ENCODE peak calls at places on chromosomes 2 and 18, in ten cellular contexts. I is iPS DF 6.9; Y is RWPE1; K is fibroblast of lung; N is dorsolateral prefrontal cortex; C is psoas muscle; M is naive thymus-derived CD4-positive, alpha-beta T cell; H is CD8-positive, alpha-beta memory T cell; L is AG04450; A is A549. U is an unnamed sample.

GRCh38 chr2:192151848-192152247 is 42.9 kb downstream of the TMEFF2 start:
- DNase-seq in I (no peak), N (no peak), Y (no peak), A (no peak), C (no peak), M (no peak), K (peak), H (no peak), L (no peak), U (no peak)

GRCh38 chr2:159209341-159210306 is 76.9 kb downstream of the WDSUB1 start:
- DNase-seq in H (peak), L (no peak), M (peak), C (no peak), A (no peak), Y (no peak), K (no peak), I (no peak), N (no peak), U (no peak)

GRCh38 chr2:240957656-240958365 is 40.6 kb upstream of the SNED1 start:
- DNase-seq in K (no peak), A (no peak), H (no peak), L (no peak), I (no peak), C (peak), M (no peak), N (peak), Y (no peak), U (no peak)

GRCh38 chr2:175808858-175809257 is 193.2 kb downstream of the LNPK start:
- DNase-seq in N (no peak), H (no peak), L (no peak), M (no peak), Y (no peak), I (no peak), K (no peak), C (no peak), A (no peak), U (no peak)

GRCh38 chr2:52918551-52918950 is 849.1 kb upstream of the CHAC2 start:
- DNase-seq in K (peak), L (peak), A (no peak), N (no peak), Y (no peak), H (no peak), I (no peak), M (no peak), C (no peak), U (no peak)

GRCh38 chr2:39642054-39642742 is 23.5 kb upstream of the TMEM178A start:
- DNase-seq in K (peak), H (no peak), A (peak), Y (peak), I (no peak), M (no peak), L (peak), C (no peak), N (peak), U (peak)

GRCh38 chr18:41938445-41938844 is 16.6 kb upstream of the PIK3C3 start:
- DNase-seq in I (no peak), K (peak), A (peak), N (no peak), M (no peak), C (no peak), L (peak), Y (no peak), H (no peak), U (no peak)

GRCh38 chr2:133878326-133878725 is 310.1 kb upstream of the NCKAP5 start:
- DNase-seq in K (no peak), N (no peak), H (no peak), L (no peak), A (no peak), C (no peak), I (no peak), M (no peak), Y (no peak), U (no peak)

GRCh38 chr2:84838434-84839145 is 42.3 kb downstream of the TRABD2A start:
- DNase-seq in I (no peak), M (no peak), Y (no peak), K (peak), H (no peak), N (no peak), C (no peak), L (peak), A (no peak), U (no peak)

GRCh38 chr2:241503776-241504392 is 4.5 kb downstream of the STK25 start:
- DNase-seq in I (no peak), H (no peak), C (no peak), N (no peak), L (no peak), Y (no peak), K (no peak), A (no peak), M (no peak), U (no peak)

GRCh38 chr2:226760412-226761194 is 39.0 kb downstream of the IRS1 start:
- DNase-seq in N (no peak), Y (peak), L (peak), A (no peak), C (no peak), I (no peak), H (no peak), M (no peak), K (peak), U (no peak)

GRCh38 chr2:10285578-10286198 is 17.0 kb upstream of the HPCAL1 start:
- DNase-seq in C (peak), K (peak), N (peak), Y (peak), M (no peak), A (peak), L (no peak), H (no peak), I (no peak), U (peak)

GRCh38 chr2:238127165-238128060 is 11.1 kb upstream of the KLHL30 start:
- DNase-seq in N (no peak), K (peak), M (no peak), Y (no peak), A (peak), I (no peak), H (no peak), L (peak), C (peak), U (no peak)

GRCh38 chr2:224650815-224651439 is 65.2 kb downstream of the CCDC195 start:
- DNase-seq in M (peak), A (peak), H (no peak), I (peak), Y (peak), C (no peak), K (peak), L (peak), N (no peak), U (no peak)

GRCh38 chr2:85171916-85172315 is 38.7 kb downstream of the TCF7L1 start:
- DNase-seq in M (no peak), N (no peak), Y (no peak), C (no peak), A (no peak), I (no peak), L (no peak), K (no peak), H (no peak), U (no peak)

GRCh38 chr2:189803431-189803830 is 19.2 kb downstream of the PMS1 start:
- DNase-seq in C (no peak), L (no peak), I (no peak), N (no peak), H (no peak), K (no peak), Y (no peak), M (no peak), A (no peak), U (no peak)

GRCh38 chr2:237254369-237254861 is 159.5 kb downstream of the COL6A3 start:
- DNase-seq in M (no peak), K (peak), A (no peak), C (no peak), H (no peak), I (no peak), Y (no peak), L (no peak), N (no peak), U (no peak)

GRCh38 chr18:70454705-70455322 is 166.0 kb downstream of the SOCS6 start:
- DNase-seq in K (peak), I (peak), M (peak), C (no peak), A (peak), N (no peak), L (peak), Y (peak), H (no peak), U (no peak)

GRCh38 chr2:170073288-170073687 is 104.7 kb upstream of the MYO3B start:
- DNase-seq in L (peak), A (no peak), N (peak), I (no peak), Y (peak), C (no peak), H (no peak), K (peak), M (no peak), U (peak)

GRCh38 chr18:59308201-59309014 is 10.0 kb downstream of the CPLX4 start:
- DNase-seq in L (peak), C (peak), N (peak), M (peak), K (peak), A (peak), H (peak), I (peak), Y (peak), U (peak)

GRCh38 chr2:85999131-85999831 is 106.4 kb downstream of the POLR1A start:
- DNase-seq in Y (no peak), A (no peak), M (peak), K (no peak), I (no peak), C (no peak), N (no peak), H (no peak), L (no peak), U (no peak)

GRCh38 chr2:3127710-3128109 is 249.9 kb downstream of the EIPR1 start:
- DNase-seq in M (no peak), N (no peak), A (no peak), C (no peak), K (no peak), H (no peak), L (no peak), Y (no peak), I (no peak), U (no peak)

GRCh38 chr2:20294231-20294630 is 56.4 kb downstream of the PUM2 start:
- DNase-seq in K (no peak), I (no peak), H (no peak), L (no peak), A (no peak), C (no peak), M (no peak), N (no peak), Y (no peak), U (no peak)

GRCh38 chr18:24322594-24323136 is 75.0 kb downstream of the OSBPL1A start:
- DNase-seq in I (no peak), A (no peak), Y (no peak), L (no peak), C (no peak), H (no peak), N (no peak), K (peak), M (no peak), U (no peak)

GRCh38 chr2:9408641-9409151 is 14.6 kb downstream of the ITGB1BP1 start:
- DNase-seq in C (no peak), N (peak), L (no peak), H (no peak), A (no peak), I (no peak), K (peak), M (no peak), Y (no peak), U (no peak)

GRCh38 chr18:49645836-49646235 is 84.0 kb downstream of the LIPG start:
- DNase-seq in Y (no peak), M (no peak), K (peak), C (peak), N (no peak), H (no peak), A (no peak), L (no peak), I (no peak), U (no peak)

GRCh38 chr2:65486802-65487201 is 54.4 kb upstream of the SPRED2 start:
- DNase-seq in C (no peak), L (no peak), M (no peak), Y (no peak), A (no peak), H (no peak), I (no peak), K (no peak), N (no peak), U (no peak)

GRCh38 chr2:133756833-133757232 is 188.6 kb upstream of the NCKAP5 start:
- DNase-seq in A (no peak), L (no peak), I (no peak), C (no peak), H (no peak), Y (no peak), N (no peak), M (no peak), K (no peak), U (no peak)

GRCh38 chr2:85584857-85585780 is 888 bp downstream of the VAMP5 start:
- DNase-seq in C (peak), M (no peak), Y (peak), L (no peak), K (peak), N (no peak), H (no peak), I (no peak), A (peak), U (no peak)

GRCh38 chr18:9104244-9104901 is 1.9 kb downstream of the NDUFV2 start:
- DNase-seq in H (no peak), M (no peak), K (no peak), Y (no peak), A (peak), L (no peak), N (no peak), I (no peak), C (no peak), U (no peak)

GRCh38 chr18:9106094-9106493 is 3.6 kb downstream of the NDUFV2 start:
- DNase-seq in M (no peak), H (no peak), L (no peak), C (no peak), A (no peak), K (no peak), Y (no peak), N (no peak), I (no peak), U (no peak)

GRCh38 chr18:9106800-9107574 is 4.5 kb downstream of the NDUFV2 start:
- DNase-seq in N (no peak), L (no peak), I (no peak), C (no peak), K (no peak), M (no peak), Y (no peak), H (no peak), A (no peak), U (no peak)

GRCh38 chr18:9103488-9103887 is 989 bp downstream of the NDUFV2 start:
- DNase-seq in I (no peak), L (no peak), A (no peak), Y (no peak), M (no peak), K (no peak), H (no peak), N (no peak), C (no peak), U (no peak)

DNA sequence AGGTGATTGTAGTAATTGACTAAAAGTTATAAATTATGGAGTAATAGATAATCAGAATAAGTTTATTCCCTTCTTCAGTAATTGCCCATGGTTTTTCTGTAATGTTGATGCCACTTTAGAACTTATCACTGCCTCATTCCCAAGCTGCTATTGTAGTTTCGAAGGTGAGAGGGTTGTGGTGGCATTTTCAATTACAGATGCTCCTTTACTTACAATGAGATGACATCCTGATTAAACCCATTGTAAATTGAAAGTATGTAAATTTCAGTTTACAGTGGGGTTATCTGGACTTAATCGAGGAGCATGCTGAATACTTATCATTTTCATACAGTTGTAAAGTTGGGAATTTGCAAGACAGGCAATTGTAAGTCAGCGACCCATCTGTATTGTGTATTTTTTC is 2.9 kb downstream of the NDUFV2 start:
- DNase-seq in A (no peak), L (no peak), N (no peak), Y (no peak), C (no peak), H (no peak), K (no peak), M (no peak), I (no peak), U (no peak)
- H3K27ac ChIP-seq in A (no peak), L (no peak), N (no peak), Y (no peak), C (peak), H (peak), K (peak), M (peak), I (no peak), U (no peak)

GRCh38 chr2:218301176-218301819 is 9.0 kb upstream of the TMBIM1 start:
- DNase-seq in Y (no peak), A (peak), N (peak), I (peak), K (peak), C (peak), M (peak), L (peak), H (peak), U (peak)
- H3K27ac ChIP-seq in Y (no peak), A (no peak), N (peak), I (no peak), K (no peak), C (no peak), M (no peak), L (no peak), H (no peak), U (no peak)

DNA sequence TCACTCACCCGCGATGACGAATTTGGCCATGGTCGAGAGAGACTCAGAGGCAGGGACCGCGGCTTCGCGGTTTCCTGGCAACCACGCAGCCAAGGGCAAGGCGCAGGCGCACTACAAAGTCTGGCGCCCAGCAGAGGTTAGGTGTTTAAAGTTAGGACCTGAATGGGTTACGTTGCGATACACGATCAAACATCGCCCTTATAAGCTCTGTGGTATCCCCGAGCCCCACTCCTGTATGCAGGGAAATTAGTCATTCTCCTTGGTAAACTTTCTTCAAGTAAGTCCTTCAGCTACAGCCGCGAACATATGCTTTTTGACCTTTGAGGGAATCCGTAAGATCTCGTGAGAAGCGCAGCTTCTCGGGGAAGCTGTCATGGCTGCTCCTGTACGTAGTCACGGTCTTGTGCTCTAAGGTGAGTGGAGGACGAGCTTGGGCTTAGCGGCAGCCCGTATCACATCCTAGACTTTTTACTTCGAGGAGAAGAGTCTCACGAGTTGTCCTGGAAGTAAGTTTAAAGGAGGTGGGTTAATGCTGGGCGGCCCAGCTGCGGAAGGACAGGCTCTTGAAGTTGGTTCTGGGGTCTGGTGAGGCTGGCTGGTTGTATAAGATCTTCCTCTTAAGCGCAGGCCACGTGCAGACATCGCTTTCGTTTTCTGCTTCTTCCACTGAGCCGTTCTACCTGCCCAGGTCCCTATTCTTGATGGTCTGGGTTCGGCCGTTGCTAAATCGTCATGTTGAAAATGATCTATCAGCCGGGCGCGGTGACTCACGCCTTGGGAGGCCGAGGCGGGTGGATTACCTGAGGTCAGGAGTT is at the start of the genes FASTKD2 and MDH1B:
- DNase-seq in M (peak), H (peak), K (peak), N (peak), C (peak), I (peak), Y (peak), L (peak), A (peak), U (peak)
- H3K27ac ChIP-seq in M (peak), H (peak), K (peak), N (peak), C (peak), I (no peak), Y (peak), L (peak), A (peak), U (peak)

DNA sequence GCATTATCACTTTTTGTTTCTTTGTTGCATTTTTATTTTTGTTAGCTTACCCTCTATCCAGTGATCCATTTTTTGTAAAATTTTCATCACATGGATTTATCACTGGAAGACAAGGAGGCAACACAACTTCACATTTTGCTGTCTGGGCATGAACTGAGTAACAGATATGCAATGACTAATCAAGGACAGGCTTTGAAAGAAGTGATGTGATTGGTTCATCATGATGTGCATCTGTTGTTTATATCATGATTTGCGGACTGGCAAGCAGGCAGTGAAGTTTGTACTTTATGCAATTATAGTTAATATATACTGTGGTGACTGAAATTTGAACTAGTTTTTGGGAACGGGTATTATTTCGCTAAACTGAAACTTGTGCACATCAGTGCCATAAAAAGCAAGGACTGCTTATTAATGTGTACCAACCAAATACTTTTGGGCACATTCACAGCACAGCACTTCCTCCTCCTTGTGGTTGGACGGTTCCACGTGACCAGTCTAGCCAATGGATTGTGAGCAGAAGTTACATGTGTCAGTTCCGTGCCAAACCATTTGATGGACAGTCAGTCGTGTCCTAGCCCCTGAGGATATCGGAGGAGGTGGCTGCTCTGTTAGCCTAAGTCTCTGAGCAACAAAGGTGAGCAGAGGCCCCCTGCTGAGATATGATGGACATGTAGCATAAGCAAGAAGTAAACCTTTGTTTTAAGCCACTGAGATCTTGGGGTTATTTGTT is 201.4 kb upstream of the SIX2 start:
- DNase-seq in H (no peak), I (no peak), K (no peak), L (peak), Y (peak), A (peak), M (no peak), C (no peak), N (no peak), U (no peak)
- H3K27ac ChIP-seq in H (no peak), I (no peak), K (no peak), L (no peak), Y (no peak), A (no peak), M (no peak), C (no peak), N (no peak), U (no peak)